ENCODE peak calls at places on chromosomes 6 and 20, in seven cellular contexts. M, N, E, T, S, Y and Q are unnamed samples.

GRCh38 chr6:118768904-118769325 is 117.5 kb upstream of the CEP85L start:
- DNase-seq in M (no peak), E (peak), N (no peak), T (no peak), S (no peak), Y (peak), Q (no peak)

GRCh38 chr6:7389162-7389450 is 436 bp downstream of the CAGE1 start:
- DNase-seq in M (no peak), T (peak), Y (no peak), N (peak), S (no peak), E (no peak), Q (peak)

GRCh38 chr20:63533388-63533787 is 3.8 kb downstream of the PTK6 start:
- DNase-seq in Y (no peak), E (no peak), M (no peak), N (no peak), T (no peak), S (no peak), Q (no peak)

GRCh38 chr6:122649701-122650100 is 39.5 kb downstream of the PKIB start:
- DNase-seq in M (no peak), Y (no peak), S (no peak), E (no peak), T (no peak), N (no peak), Q (no peak)

GRCh38 chr6:6315660-6316059 is 4.8 kb downstream of the F13A1 start:
- DNase-seq in N (peak), S (peak), M (peak), T (no peak), Y (peak), E (no peak), Q (no peak)

GRCh38 chr20:35606127-35606526 is 9.5 kb upstream of the SPAG4 start:
- DNase-seq in N (no peak), S (no peak), Y (no peak), M (no peak), E (no peak), T (no peak), Q (no peak)

GRCh38 chr20:54479138-54479906 is 3.9 kb downstream of the DOK5 start:
- DNase-seq in N (no peak), E (no peak), Y (no peak), S (no peak), T (no peak), M (no peak), Q (no peak)

GRCh38 chr6:44771647-44772415 is 384.3 kb downstream of the CDC5L start:
- DNase-seq in Y (peak), T (peak), S (no peak), M (no peak), E (no peak), N (no peak), Q (no peak)

GRCh38 chr6:144285798-144286502 is 815 bp downstream of the UTRN start:
- DNase-seq in S (peak), E (peak), N (peak), Y (peak), M (peak), T (peak), Q (no peak)

GRCh38 chr6:16939839-16940238 is 162.0 kb upstream of the STMND1 start:
- DNase-seq in S (no peak), E (no peak), M (no peak), T (no peak), Y (no peak), N (no peak), Q (no peak)

GRCh38 chr20:63099426-63100267 is 92.9 kb upstream of the BHLHE23 start:
- DNase-seq in T (no peak), M (no peak), S (no peak), E (no peak), Y (no peak), N (peak), Q (no peak)

GRCh38 chr20:50298554-50299324 is 108.1 kb downstream of the CEBPB start:
- DNase-seq in M (no peak), E (no peak), T (no peak), N (no peak), S (no peak), Y (no peak), Q (no peak)

GRCh38 chr20:2801459-2801728 is 967 bp upstream of the CPXM1 start:
- DNase-seq in M (no peak), E (no peak), T (no peak), S (no peak), N (no peak), Y (no peak), Q (no peak)

GRCh38 chr20:11496382-11496781 is 421.3 kb upstream of the BTBD3 start:
- DNase-seq in M (no peak), E (no peak), Y (no peak), N (no peak), T (no peak), S (no peak), Q (no peak)

GRCh38 chr6:170106906-170107525 is 183.9 kb downstream of the DLL1 start:
- DNase-seq in T (peak), Y (no peak), E (no peak), M (no peak), N (no peak), S (no peak), Q (no peak)

GRCh38 chr6:159646136-159646535 is 46.9 kb downstream of the SOD2 start:
- DNase-seq in Y (no peak), T (no peak), S (no peak), M (no peak), N (no peak), E (no peak), Q (no peak)

GRCh38 chr20:50338479-50339195 is 148.0 kb downstream of the CEBPB start:
- DNase-seq in M (no peak), N (no peak), T (no peak), E (no peak), Y (no peak), S (no peak), Q (no peak)

GRCh38 chr6:133854633-133855598 is 34.0 kb upstream of the TCF21 start:
- DNase-seq in N (no peak), M (peak), T (no peak), Y (no peak), E (no peak), S (peak), Q (no peak)
- TF ChIP-seq CTCF in N (no peak), M (no peak), T (no peak), Y (no peak), E (no peak), S (no peak), Q (no peak)

DNA sequence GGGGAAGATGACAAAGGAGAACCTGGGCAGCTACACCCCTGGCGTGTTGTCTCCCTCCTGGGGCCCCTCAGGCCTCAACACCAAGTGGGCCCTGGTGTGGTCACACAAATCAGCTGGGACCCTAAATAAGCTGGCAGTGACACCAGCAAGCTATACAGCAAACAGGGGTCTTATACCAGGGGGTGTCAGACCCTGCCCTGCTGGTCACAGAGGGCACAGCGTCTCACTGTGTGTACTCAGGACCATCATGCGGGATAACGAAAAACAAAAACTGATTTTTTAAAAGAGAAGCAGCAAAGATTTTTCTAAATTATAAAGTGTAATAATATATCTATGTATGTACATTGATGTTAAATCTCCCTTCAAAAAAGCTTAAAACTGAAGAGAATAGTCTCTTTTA is 220.5 kb downstream of the KIF16B start:
- DNase-seq in E (no peak), M (no peak), Y (no peak), S (no peak), T (no peak), N (no peak), Q (no peak)
- TF ChIP-seq CTCF in E (no peak), M (no peak), Y (no peak), S (no peak), T (no peak), N (no peak), Q (no peak)

DNA sequence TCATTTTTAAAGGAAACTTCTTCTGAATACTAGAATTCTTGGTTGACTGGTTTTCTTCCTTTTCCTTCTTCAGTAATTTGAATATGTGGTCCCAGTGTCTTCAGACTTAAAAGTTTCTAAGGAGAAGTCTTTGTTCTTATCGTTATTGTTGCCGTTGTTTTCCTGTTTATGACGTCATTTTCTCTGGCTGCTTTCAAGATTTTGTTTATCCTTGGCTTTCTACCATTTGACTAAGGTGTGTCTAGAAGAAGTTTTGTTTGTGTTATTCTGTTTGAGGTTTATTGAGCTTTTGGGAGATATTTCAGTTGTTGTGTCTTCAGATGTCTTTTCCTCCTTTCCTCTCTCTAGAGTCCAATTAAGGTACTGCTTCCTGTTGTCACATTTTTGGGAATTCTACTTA is 24.5 kb downstream of the CDYL start:
- DNase-seq in Y (no peak), M (no peak), E (no peak), S (no peak), T (no peak), N (no peak), Q (no peak)
- TF ChIP-seq CTCF in Y (no peak), M (no peak), E (no peak), S (no peak), T (no peak), N (no peak), Q (no peak)

GRCh38 chr6:106089981-106090380 is 3.8 kb downstream of the PRDM1 start:
- DNase-seq in M (no peak), N (no peak), E (no peak), Y (no peak), S (no peak), T (no peak), Q (no peak)
- TF ChIP-seq CTCF in M (no peak), N (no peak), E (no peak), Y (no peak), S (no peak), T (no peak), Q (peak)

DNA sequence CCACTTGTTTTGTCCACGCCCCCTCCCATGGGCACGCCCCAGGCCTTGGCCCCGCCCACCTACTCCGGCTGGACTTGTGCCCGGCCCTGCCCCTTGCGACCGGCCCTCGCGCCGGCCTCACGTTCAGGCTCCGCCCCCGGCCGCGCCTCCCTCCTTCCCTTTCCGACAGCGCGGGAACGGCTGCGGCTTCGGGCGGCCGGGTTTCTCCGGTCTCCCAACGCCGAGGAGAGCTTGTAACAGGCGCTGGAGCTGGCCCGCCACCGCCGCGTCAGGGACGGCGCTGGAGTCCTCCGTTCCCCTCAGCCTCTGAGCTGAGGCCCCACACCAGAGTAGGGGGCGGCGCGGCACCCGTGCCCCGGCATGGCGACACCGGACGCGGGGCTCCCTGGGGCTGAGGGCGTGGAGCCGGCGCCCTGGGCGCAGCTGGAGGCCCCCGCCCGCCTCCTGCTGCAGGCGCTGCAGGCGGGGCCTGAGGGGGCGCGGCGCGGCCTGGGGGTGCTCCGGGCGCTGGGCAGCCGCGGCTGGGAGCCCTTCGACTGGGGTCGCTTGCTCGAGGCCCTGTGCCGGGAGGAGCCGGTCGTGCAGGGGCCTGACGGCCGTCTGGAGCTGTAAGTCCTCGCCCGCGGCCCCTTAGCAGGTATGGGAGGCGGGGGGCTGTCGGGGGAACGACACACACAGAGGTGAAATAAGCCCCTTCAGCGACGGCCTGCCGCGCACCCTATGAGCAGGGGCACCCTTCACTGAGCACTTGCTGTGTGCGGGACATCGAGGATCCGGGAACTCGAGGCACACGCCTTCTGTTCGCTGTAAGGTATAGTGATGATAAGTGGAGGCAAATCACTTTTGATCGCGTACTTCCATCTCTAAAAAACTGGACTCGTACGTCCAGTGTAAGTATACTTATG is at the start of gene FANCE:
- DNase-seq in M (peak), E (peak), T (peak), Y (peak), S (peak), N (peak), Q (peak)
- TF ChIP-seq CTCF in M (no peak), E (no peak), T (peak), Y (no peak), S (no peak), N (no peak), Q (no peak)

GRCh38 chr6:90098025-90098474 is 198.6 kb downstream of the BACH2 start:
- DNase-seq in M (no peak), N (peak), Y (peak), E (no peak), T (peak), S (no peak), Q (no peak)
- TF ChIP-seq CTCF in M (no peak), N (no peak), Y (peak), E (no peak), T (peak), S (no peak), Q (peak)

GRCh38 chr6:13769655-13770053 is 44.7 kb downstream of the MCUR1 start:
- DNase-seq in N (no peak), E (no peak), S (no peak), M (peak), Y (no peak), T (no peak), Q (no peak)
- TF ChIP-seq CTCF in N (no peak), E (no peak), S (peak), M (peak), Y (no peak), T (no peak), Q (no peak)

GRCh38 chr20:363319-364078 is 16.6 kb downstream of the NRSN2 start:
- DNase-seq in S (no peak), M (no peak), T (no peak), Y (no peak), N (no peak), E (no peak), Q (no peak)

GRCh38 chr20:358891-359555 is 12.1 kb downstream of the NRSN2 start:
- DNase-seq in S (no peak), T (no peak), E (no peak), Y (no peak), N (no peak), M (no peak), Q (no peak)

GRCh38 chr20:364905-365794 is 15.4 kb upstream of the TRIB3 start:
- DNase-seq in T (no peak), E (no peak), N (no peak), Y (no peak), M (no peak), S (no peak), Q (no peak)

GRCh38 chr20:361562-361961 is 14.7 kb downstream of the NRSN2 start:
- DNase-seq in E (no peak), T (no peak), M (no peak), N (no peak), S (no peak), Y (no peak), Q (no peak)

GRCh38 chr20:362271-363254 is 15.7 kb downstream of the NRSN2 start:
- DNase-seq in N (peak), M (no peak), S (no peak), E (no peak), Y (peak), T (peak), Q (no peak)
- TF ChIP-seq CTCF in N (no peak), M (no peak), S (no peak), E (no peak), Y (no peak), T (peak), Q (peak)